ENCODE peak calls at places on chromosomes 3 and 15, in six cellular contexts. H, F, Q, D, W and K are unnamed samples.

GRCh38 chr15:81530271-81530670 is 156.3 kb upstream of the TMC3 start:
- DNase-seq in H (no peak), F (no peak), Q (no peak), D (no peak), W (no peak), K (no peak)

GRCh38 chr3:194333212-194333980 is 17.7 kb downstream of the CPN2 start:
- DNase-seq in H (peak), F (peak), Q (peak), D (peak), W (no peak), K (no peak)

GRCh38 chr3:52095990-52096775 is 39.8 kb upstream of the DUSP7 start:
- DNase-seq in H (no peak), F (no peak), Q (no peak), D (no peak), W (no peak), K (no peak)

GRCh38 chr15:20645956-20646355 is 104.4 kb upstream of the GOLGA6L6 start:
- DNase-seq in H (no peak), F (no peak), Q (no peak), D (no peak), W (peak), K (no peak)

GRCh38 chr15:74752486-74753395 is 4.1 kb downstream of the CYP1A2 start:
- DNase-seq in H (no peak), F (no peak), Q (no peak), D (no peak), W (no peak), K (no peak)

GRCh38 chr15:38058596-38059075 is 124.2 kb downstream of the TMCO5A start:
- DNase-seq in H (no peak), F (no peak), Q (no peak), D (no peak), W (no peak), K (peak)

GRCh38 chr3:29583861-29584260 is 303.0 kb downstream of the RBMS3 start:
- DNase-seq in H (no peak), F (no peak), Q (no peak), D (no peak), W (no peak), K (no peak)

GRCh38 chr3:194661946-194662345 is 10.0 kb downstream of the LSG1 start:
- DNase-seq in H (no peak), F (no peak), Q (no peak), D (no peak), W (no peak), K (no peak)

GRCh38 chr3:126464494-126464893 is 11.2 kb downstream of the ZXDC start:
- DNase-seq in H (no peak), F (no peak), Q (no peak), D (no peak), W (no peak), K (no peak)

GRCh38 chr15:48862705-48863104 is 15.2 kb upstream of the EID1 start:
- DNase-seq in H (no peak), F (peak), Q (no peak), D (no peak), W (no peak), K (no peak)

GRCh38 chr3:67655364-67656121 is 1.1 kb upstream of the SUCLG2 start:
- DNase-seq in H (no peak), F (no peak), Q (no peak), D (peak), W (peak), K (no peak)

GRCh38 chr15:53535886-53536285 is 223.6 kb downstream of the WDR72 start:
- DNase-seq in H (no peak), F (no peak), Q (no peak), D (no peak), W (no peak), K (no peak)

DNA sequence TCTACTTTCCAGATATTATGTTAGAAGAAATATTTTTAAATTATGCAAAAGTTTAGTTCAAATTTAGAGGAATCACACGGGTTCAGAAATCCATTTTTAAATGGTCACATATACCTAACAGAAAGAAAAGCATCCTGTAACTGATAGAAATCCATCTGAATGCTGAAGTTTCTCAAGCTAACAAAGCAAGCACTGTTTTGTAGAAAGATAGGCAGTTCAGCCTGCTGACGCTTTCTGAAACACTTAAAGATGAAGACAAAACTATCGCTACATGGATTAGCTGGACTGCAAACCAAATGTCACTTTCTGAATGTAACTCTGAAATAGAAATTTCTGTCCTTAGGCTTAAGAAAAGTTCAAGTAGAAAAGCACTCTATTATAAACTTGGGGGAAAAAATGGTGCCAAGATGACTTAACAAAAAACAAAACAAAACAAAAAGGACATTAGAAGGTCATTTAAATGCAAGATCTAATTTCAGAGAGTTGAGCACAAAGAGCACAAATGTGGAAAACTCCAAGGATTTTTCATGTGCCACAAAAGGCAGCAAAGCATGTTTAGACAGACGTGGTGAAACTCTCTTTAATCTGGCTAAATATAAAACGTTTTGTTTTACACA is 1.3 kb downstream of the PLOD2 start:
- DNase-seq in H (no peak), F (no peak), Q (no peak), D (no peak), W (no peak), K (no peak)
- H3K4me3 ChIP-seq in H (peak), F (no peak), Q (peak), D (peak), W (no peak), K (peak)

DNA sequence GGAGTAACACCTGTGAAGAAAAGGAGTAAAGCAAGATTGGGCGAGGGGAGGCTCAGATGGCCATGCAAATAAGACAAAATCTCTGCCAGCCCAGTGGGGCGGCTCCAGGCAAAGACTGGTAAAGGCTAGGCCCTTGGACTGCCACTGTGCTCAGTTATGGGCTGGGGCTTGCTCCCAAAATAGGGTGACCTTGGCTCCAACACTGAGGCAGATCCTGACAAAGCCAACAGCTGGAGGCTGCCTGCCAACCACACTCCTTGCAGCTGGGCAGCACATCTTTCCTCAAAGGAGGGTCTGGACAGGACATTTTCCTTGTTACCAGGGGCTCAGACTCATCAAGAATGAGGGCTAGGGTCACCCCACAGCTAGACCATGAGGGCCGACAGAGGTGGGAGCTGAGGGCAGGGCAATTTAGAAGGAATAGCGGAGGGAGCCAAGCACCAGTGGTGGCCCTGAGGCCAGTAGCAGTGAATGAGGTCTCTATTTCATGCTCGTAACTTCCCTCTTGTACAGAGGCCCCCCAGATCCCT is 86.1 kb downstream of the CHRD start:
- DNase-seq in H (no peak), F (no peak), Q (no peak), D (no peak), W (no peak), K (no peak)
- H3K9ac ChIP-seq in H (no peak), F (peak), Q (no peak), D (no peak), W (no peak), K (peak)

GRCh38 chr15:69402816-69403215 is 11.3 kb upstream of the KIF23 start:
- DNase-seq in H (no peak), F (no peak), Q (no peak), D (no peak), W (no peak), K (no peak)

GRCh38 chr15:69407719-69408400 is 6.3 kb upstream of the KIF23 start:
- DNase-seq in H (no peak), F (no peak), Q (no peak), D (no peak), W (no peak), K (no peak)

GRCh38 chr15:69405110-69405509 is 9.0 kb upstream of the KIF23 start:
- DNase-seq in H (no peak), F (no peak), Q (no peak), D (no peak), W (no peak), K (no peak)

GRCh38 chr15:69400850-69401249 is 13.3 kb upstream of the KIF23 start:
- DNase-seq in H (no peak), F (no peak), Q (no peak), D (no peak), W (no peak), K (no peak)

GRCh38 chr15:69403611-69404010 is 10.5 kb upstream of the KIF23 start:
- DNase-seq in H (no peak), F (no peak), Q (no peak), D (no peak), W (no peak), K (no peak)
- TF ChIP-seq ZNF274 in H (no peak), F (no peak), Q (no peak), D (no peak), W (no peak), K (no peak)

GRCh38 chr3:23052230-23053019 is 150.7 kb upstream of the UBE2E2 start:
- DNase-seq in H (peak), F (no peak), Q (peak), D (no peak), W (no peak), K (peak)

GRCh38 chr3:23055733-23056376 is 147.3 kb upstream of the UBE2E2 start:
- DNase-seq in H (no peak), F (no peak), Q (no peak), D (no peak), W (no peak), K (no peak)

GRCh38 chr3:23046536-23046935 is 156.6 kb upstream of the UBE2E2 start:
- DNase-seq in H (no peak), F (no peak), Q (no peak), D (no peak), W (no peak), K (no peak)

GRCh38 chr3:23051240-23052140 is 151.6 kb upstream of the UBE2E2 start:
- DNase-seq in H (no peak), F (no peak), Q (no peak), D (no peak), W (no peak), K (no peak)
- H3K4me3 ChIP-seq in H (no peak), F (no peak), Q (no peak), D (no peak), W (no peak), K (no peak)

GRCh38 chr3:122642935-122643334 is 37.7 kb upstream of the PARP14 start:
- DNase-seq in H (no peak), F (no peak), Q (no peak), D (no peak), W (peak), K (no peak)
- H3K9ac ChIP-seq in H (no peak), F (no peak), Q (no peak), D (no peak), W (no peak), K (no peak)

GRCh38 chr3:12175137-12175593 is 16.5 kb upstream of the TIMP4 start:
- DNase-seq in H (no peak), F (no peak), Q (no peak), D (no peak), W (no peak), K (no peak)

GRCh38 chr3:12175844-12176453 is 17.2 kb upstream of the TIMP4 start:
- DNase-seq in H (no peak), F (peak), Q (peak), D (peak), W (no peak), K (peak)

GRCh38 chr3:12165909-12166308 is 7.2 kb upstream of the TIMP4 start:
- DNase-seq in H (no peak), F (no peak), Q (no peak), D (no peak), W (no peak), K (no peak)

DNA sequence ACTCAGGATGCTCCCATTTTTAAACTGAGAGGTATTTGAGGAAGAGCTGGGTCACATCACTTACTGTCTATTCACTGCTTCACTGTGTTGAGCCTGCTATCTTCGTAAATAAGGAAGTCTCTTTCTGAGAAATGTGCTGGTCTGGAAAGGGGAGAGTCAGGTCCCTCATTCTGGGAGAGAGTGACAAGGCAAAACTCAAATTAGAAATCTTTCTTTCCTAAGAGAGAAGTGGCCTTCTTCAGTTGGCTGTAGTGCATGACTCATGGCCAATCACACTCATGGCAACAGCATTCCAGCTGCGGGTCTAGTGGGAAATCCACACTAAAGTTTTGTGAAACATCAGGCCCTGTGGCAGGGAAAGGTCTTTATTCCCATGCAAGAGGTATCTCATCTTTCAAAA is 11.5 kb upstream of the TIMP4 start:
- DNase-seq in H (no peak), F (no peak), Q (no peak), D (no peak), W (no peak), K (no peak)
- TF ChIP-seq ZNF274 in H (no peak), F (no peak), Q (no peak), D (no peak), W (no peak), K (no peak)

DNA sequence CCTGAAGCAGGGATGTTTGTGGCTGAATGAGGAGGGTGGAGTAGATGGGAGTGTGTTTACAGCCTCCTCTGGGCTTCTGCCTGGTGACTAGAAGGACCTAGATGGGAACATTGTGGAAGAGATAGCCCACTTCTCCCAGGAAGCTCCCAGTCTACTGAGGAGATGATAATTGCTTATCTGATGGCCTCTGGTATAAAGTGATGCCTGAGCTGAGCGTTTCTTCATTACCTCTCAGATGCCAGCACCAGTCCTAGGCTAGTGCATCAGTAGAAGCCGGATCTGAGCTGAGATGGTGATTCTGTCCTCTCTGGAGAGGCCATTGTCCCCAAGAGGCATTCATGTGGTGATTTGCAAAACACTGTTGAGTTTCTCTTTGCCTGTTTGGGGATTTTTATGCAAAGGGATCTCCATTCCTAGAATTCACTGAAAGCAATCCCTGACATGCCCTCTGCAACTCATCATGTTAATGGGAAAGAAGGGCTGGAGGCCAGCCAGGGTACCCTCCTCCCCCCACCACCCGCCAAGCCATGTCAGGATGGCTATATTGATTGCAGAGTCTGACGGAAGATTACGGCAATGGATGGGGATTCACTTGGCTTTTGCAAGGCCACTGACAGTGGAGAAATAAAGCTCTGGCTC is 166.4 kb upstream of the ROPN1 start:
- DNase-seq in H (peak), F (no peak), Q (no peak), D (no peak), W (no peak), K (peak)
- H3K4me3 ChIP-seq in H (peak), F (no peak), Q (no peak), D (no peak), W (no peak), K (no peak)

DNA sequence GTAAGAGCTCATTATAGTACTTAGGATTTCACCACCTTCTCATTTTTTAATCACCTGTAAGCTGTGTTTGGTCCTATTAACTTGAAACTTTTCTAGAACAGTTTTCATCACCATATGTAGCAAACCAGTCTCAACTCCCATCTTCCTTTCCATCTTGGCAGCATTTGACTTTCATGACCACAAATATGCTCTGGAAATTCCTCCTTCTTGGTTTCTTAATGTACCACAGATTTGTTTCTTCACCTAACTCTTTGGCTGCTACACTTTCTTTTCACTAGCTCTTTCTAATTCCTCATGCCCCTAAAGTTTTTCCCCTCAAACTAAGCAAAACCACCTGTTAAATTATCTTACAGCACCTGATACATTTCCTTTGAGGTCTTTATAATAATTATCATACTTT is 13.2 kb upstream of the NMB start:
- DNase-seq in H (no peak), F (no peak), Q (no peak), D (no peak), W (no peak), K (no peak)
- H3K9ac ChIP-seq in H (no peak), F (no peak), Q (no peak), D (no peak), W (no peak), K (no peak)

GRCh38 chr3:12725436-12725835 is 33.6 kb downstream of the TMEM40 start:
- DNase-seq in H (no peak), F (no peak), Q (no peak), D (no peak), W (no peak), K (no peak)
- TF ChIP-seq ZNF274 in H (no peak), F (no peak), Q (no peak), D (no peak), W (no peak), K (no peak)